ENCODE peak calls at places on chromosomes 16 and 17, in six cellular contexts. One of them, this sample, is unnamed.

GRCh38 chr16:14641877-14642276 is 9.1 kb downstream of the BFAR start:
- DNase-seq in fibroblast of pulmonary artery: peak; percentile 7
- DNase-seq in Calu3: no peak
- DNase-seq in bronchial epithelial cell: no peak
- DNase-seq in GM13976: no peak
- DNase-seq in vagina: no peak
- DNase-seq in this sample: peak; percentile 37

GRCh38 chr17:36943250-36944220 is 5.2 kb upstream of the AATF start:
- DNase-seq in Calu3: no peak
- DNase-seq in GM13976: no peak
- DNase-seq in vagina: no peak
- DNase-seq in fibroblast of pulmonary artery: no peak
- DNase-seq in bronchial epithelial cell: no peak
- DNase-seq in this sample: no peak

GRCh38 chr16:73066927-73067670 is 19.2 kb upstream of the ZFHX3 start:
- DNase-seq in vagina: no peak
- DNase-seq in Calu3: no peak
- DNase-seq in GM13976: no peak
- DNase-seq in bronchial epithelial cell: peak; percentile 45
- DNase-seq in fibroblast of pulmonary artery: peak; percentile 82
- DNase-seq in this sample: no peak

GRCh38 chr17:59840908-59841666 is 51.7 kb downstream of the TUBD1 start:
- DNase-seq in vagina: no peak
- DNase-seq in bronchial epithelial cell: peak; percentile 69
- DNase-seq in GM13976: no peak
- DNase-seq in fibroblast of pulmonary artery: peak; percentile 75
- DNase-seq in Calu3: no peak
- DNase-seq in this sample: peak; percentile 65

GRCh38 chr16:75265911-75266701 is 14.7 kb upstream of the BCAR1 start:
- DNase-seq in Calu3: peak; percentile 89
- DNase-seq in GM13976: peak; percentile 96
- DNase-seq in vagina: no peak
- DNase-seq in bronchial epithelial cell: no peak
- DNase-seq in fibroblast of pulmonary artery: peak; percentile 68
- DNase-seq in this sample: peak; percentile 82

GRCh38 chr17:8701221-8701620 is 43.4 kb downstream of the CCDC42 start:
- DNase-seq in vagina: no peak
- DNase-seq in GM13976: no peak
- DNase-seq in Calu3: no peak
- DNase-seq in fibroblast of pulmonary artery: no peak
- DNase-seq in bronchial epithelial cell: no peak
- DNase-seq in this sample: no peak

GRCh38 chr16:86511317-86512161 is 1.2 kb downstream of the FOXF1 start:
- DNase-seq in fibroblast of pulmonary artery: no peak
- DNase-seq in bronchial epithelial cell: no peak
- DNase-seq in vagina: no peak
- DNase-seq in Calu3: no peak
- DNase-seq in GM13976: peak; percentile 26
- DNase-seq in this sample: no peak

GRCh38 chr16:57884655-57885133 is 82.4 kb upstream of the KIFC3 start:
- DNase-seq in fibroblast of pulmonary artery: no peak
- DNase-seq in Calu3: no peak
- DNase-seq in vagina: no peak
- DNase-seq in bronchial epithelial cell: no peak
- DNase-seq in GM13976: no peak
- DNase-seq in this sample: no peak

GRCh38 chr17:27466748-27467375 is 10.6 kb downstream of the KSR1 start:
- DNase-seq in Calu3: no peak
- DNase-seq in fibroblast of pulmonary artery: no peak
- DNase-seq in GM13976: peak; percentile 77
- DNase-seq in bronchial epithelial cell: no peak
- DNase-seq in vagina: no peak
- DNase-seq in this sample: peak; percentile 95

DNA sequence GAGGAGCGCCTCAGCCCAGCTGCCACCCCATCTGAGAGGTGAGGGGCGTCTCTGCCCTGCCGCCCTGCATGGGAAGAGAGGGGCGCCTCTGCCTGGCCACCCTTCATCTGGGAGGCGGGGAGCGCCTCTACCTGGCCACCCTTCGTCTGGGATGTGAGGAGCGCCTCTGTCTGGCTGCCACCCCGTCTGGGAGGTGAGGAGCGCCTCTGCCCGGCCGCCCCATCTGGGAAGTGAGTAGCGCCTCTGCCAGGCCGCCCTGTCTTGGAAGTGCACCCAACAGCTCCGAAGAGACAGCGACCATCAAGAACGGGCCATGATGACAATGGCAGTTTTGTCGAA is 114.4 kb upstream of the CES5A start:
- DNase-seq in vagina: no peak
- DNase-seq in GM13976: no peak
- DNase-seq in fibroblast of pulmonary artery: no peak
- DNase-seq in bronchial epithelial cell: no peak
- DNase-seq in Calu3: no peak
- DNase-seq in this sample: no peak
- TF ChIP-seq CTCF in vagina: no peak
- TF ChIP-seq CTCF in GM13976: no peak
- TF ChIP-seq CTCF in fibroblast of pulmonary artery: no peak
- TF ChIP-seq CTCF in bronchial epithelial cell: no peak
- TF ChIP-seq CTCF in Calu3: no peak
- TF ChIP-seq CTCF in this sample: no peak

GRCh38 chr17:31533546-31534155 is 142.2 kb downstream of the RAB11FIP4 start:
- DNase-seq in bronchial epithelial cell: peak; percentile 82
- DNase-seq in Calu3: peak; percentile 49
- DNase-seq in GM13976: no peak
- DNase-seq in fibroblast of pulmonary artery: peak; percentile 75
- DNase-seq in vagina: no peak
- DNase-seq in this sample: no peak
- TF ChIP-seq CTCF in bronchial epithelial cell: peak; percentile 27
- TF ChIP-seq CTCF in Calu3: no peak
- TF ChIP-seq CTCF in GM13976: peak; percentile 22
- TF ChIP-seq CTCF in fibroblast of pulmonary artery: peak; percentile 4
- TF ChIP-seq CTCF in vagina: no peak
- TF ChIP-seq CTCF in this sample: peak; percentile 22

GRCh38 chr17:72433797-72434196 is 313.0 kb downstream of the SOX9 start:
- DNase-seq in bronchial epithelial cell: no peak
- DNase-seq in fibroblast of pulmonary artery: no peak
- DNase-seq in vagina: no peak
- DNase-seq in GM13976: no peak
- DNase-seq in Calu3: no peak
- DNase-seq in this sample: no peak

GRCh38 chr17:72434581-72434980 is 313.8 kb downstream of the SOX9 start:
- DNase-seq in GM13976: no peak
- DNase-seq in Calu3: no peak
- DNase-seq in bronchial epithelial cell: no peak
- DNase-seq in vagina: no peak
- DNase-seq in fibroblast of pulmonary artery: no peak
- DNase-seq in this sample: no peak

GRCh38 chr17:72432881-72433280 is 312.1 kb downstream of the SOX9 start:
- DNase-seq in vagina: no peak
- DNase-seq in GM13976: no peak
- DNase-seq in Calu3: no peak
- DNase-seq in bronchial epithelial cell: no peak
- DNase-seq in fibroblast of pulmonary artery: no peak
- DNase-seq in this sample: no peak

GRCh38 chr17:72430611-72431432 is 310.0 kb downstream of the SOX9 start:
- DNase-seq in fibroblast of pulmonary artery: no peak
- DNase-seq in GM13976: peak; percentile 22
- DNase-seq in Calu3: peak; percentile 63
- DNase-seq in vagina: no peak
- DNase-seq in bronchial epithelial cell: no peak
- DNase-seq in this sample: no peak

GRCh38 chr17:72432143-72432604 is 311.4 kb downstream of the SOX9 start:
- DNase-seq in Calu3: no peak
- DNase-seq in bronchial epithelial cell: no peak
- DNase-seq in fibroblast of pulmonary artery: no peak
- DNase-seq in vagina: no peak
- DNase-seq in GM13976: no peak
- DNase-seq in this sample: no peak
- TF ChIP-seq CTCF in Calu3: no peak
- TF ChIP-seq CTCF in bronchial epithelial cell: no peak
- TF ChIP-seq CTCF in fibroblast of pulmonary artery: no peak
- TF ChIP-seq CTCF in vagina: no peak
- TF ChIP-seq CTCF in GM13976: no peak
- TF ChIP-seq CTCF in this sample: no peak

DNA sequence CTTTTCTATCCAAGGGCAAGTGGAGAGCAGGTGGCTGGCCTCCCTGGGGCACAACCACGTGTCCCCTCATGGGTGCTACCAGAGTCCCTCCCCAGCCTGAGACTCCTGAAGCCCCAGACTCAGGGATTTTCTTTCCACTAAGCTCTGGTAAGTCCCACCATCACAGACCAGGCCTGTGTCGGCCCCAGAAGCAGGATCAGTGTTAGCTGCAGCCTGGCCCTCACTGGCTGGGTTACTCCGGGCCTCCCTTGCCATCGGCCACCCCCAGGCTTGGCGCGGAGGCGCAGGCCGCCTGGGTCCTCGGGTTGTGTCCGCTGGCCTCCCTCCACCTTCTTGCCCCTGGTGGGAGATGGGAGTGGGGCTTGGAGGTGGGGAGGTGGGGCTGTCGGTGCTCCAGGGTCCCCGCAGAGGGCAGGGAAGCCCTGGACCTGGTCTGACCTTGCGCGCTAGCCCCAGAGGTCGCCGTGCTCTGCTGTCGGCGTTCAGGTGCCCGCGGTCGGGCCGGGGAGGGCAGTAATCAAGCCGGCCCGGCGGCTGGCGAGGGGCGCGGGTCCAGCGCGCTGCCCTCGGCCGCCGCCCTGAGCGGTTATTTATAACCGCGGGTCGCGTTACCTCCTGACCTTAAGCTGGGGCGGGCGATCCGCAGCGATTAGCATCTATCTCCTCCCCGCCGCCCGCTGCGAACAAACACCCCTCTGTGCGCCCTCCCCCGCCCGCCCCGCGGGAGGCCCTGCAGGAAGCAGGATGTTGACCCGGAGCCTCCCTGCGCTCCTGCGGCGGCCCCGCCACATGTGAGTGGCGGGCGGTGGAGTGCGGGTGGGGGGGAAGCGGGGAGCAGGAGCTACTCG is 78.1 kb upstream of the TOB1 start:
- DNase-seq in bronchial epithelial cell: no peak
- DNase-seq in GM13976: peak; percentile 83
- DNase-seq in fibroblast of pulmonary artery: peak; percentile 29
- DNase-seq in vagina: peak; percentile 87
- DNase-seq in Calu3: peak; percentile 94
- DNase-seq in this sample: peak; percentile 58
- TF ChIP-seq CTCF in bronchial epithelial cell: no peak
- TF ChIP-seq CTCF in GM13976: no peak
- TF ChIP-seq CTCF in fibroblast of pulmonary artery: no peak
- TF ChIP-seq CTCF in vagina: no peak
- TF ChIP-seq CTCF in Calu3: no peak
- TF ChIP-seq CTCF in this sample: no peak

DNA sequence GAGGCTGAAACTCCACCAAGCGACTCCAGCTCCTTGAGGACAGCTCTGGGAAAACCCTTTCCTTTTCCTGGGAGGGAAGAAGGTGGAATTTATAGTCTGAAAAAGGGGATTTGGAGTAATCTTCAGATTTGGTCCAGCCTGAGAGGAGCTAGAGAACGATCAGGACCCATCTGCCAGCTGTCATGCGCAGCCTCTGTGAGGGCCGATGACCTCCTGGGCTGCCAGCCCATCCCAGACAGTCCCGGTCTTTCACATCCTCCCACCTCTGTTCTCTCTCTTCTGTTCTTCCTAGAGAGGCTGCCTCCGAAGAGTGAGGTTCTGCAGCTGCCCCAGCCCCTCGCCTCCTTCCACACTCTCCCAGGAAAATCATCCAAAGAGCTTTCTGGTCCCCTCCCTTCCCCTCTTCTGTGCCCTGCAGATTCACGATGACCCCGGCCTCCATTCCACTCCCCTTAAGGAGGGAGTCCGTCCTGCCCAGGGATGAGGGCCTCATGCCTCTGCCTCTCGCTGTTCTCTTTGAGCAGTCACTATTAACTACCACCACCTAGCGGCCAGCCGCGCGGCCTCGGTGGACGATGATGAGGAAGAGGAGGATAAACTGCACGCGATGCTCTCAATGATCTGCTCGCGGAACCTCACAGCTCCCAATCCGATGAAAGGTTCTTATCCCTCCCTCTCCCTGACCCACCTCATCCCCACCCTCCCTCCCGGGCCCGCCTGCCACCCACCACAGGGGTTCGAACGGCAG is 29.6 kb downstream of the SGSM2 start:
- DNase-seq in GM13976: no peak
- DNase-seq in Calu3: no peak
- DNase-seq in fibroblast of pulmonary artery: peak; percentile 26
- DNase-seq in bronchial epithelial cell: no peak
- DNase-seq in vagina: no peak
- DNase-seq in this sample: no peak
- TF ChIP-seq CTCF in GM13976: no peak
- TF ChIP-seq CTCF in Calu3: no peak
- TF ChIP-seq CTCF in fibroblast of pulmonary artery: peak; percentile 37
- TF ChIP-seq CTCF in bronchial epithelial cell: peak; percentile 24
- TF ChIP-seq CTCF in vagina: no peak
- TF ChIP-seq CTCF in this sample: no peak

GRCh38 chr17:81329927-81330883 is 35.1 kb upstream of the SLC38A10 start:
- DNase-seq in bronchial epithelial cell: peak; percentile 62
- DNase-seq in fibroblast of pulmonary artery: no peak
- DNase-seq in GM13976: no peak
- DNase-seq in Calu3: peak; percentile 72
- DNase-seq in vagina: no peak
- DNase-seq in this sample: no peak
- TF ChIP-seq CTCF in bronchial epithelial cell: peak; percentile 60
- TF ChIP-seq CTCF in fibroblast of pulmonary artery: no peak
- TF ChIP-seq CTCF in GM13976: no peak
- TF ChIP-seq CTCF in Calu3: no peak
- TF ChIP-seq CTCF in vagina: no peak
- TF ChIP-seq CTCF in this sample: no peak

GRCh38 chr17:81188491-81188840 is 22.4 kb upstream of the AATK start:
- DNase-seq in GM13976: no peak
- DNase-seq in Calu3: no peak
- DNase-seq in vagina: no peak
- DNase-seq in bronchial epithelial cell: no peak
- DNase-seq in fibroblast of pulmonary artery: no peak
- DNase-seq in this sample: no peak

GRCh38 chr17:81191116-81191515 is 25.1 kb upstream of the AATK start:
- DNase-seq in bronchial epithelial cell: no peak
- DNase-seq in GM13976: no peak
- DNase-seq in fibroblast of pulmonary artery: no peak
- DNase-seq in vagina: no peak
- DNase-seq in Calu3: no peak
- DNase-seq in this sample: no peak

GRCh38 chr17:81189016-81189415 is 23.0 kb upstream of the AATK start:
- DNase-seq in bronchial epithelial cell: no peak
- DNase-seq in Calu3: no peak
- DNase-seq in GM13976: no peak
- DNase-seq in vagina: no peak
- DNase-seq in fibroblast of pulmonary artery: no peak
- DNase-seq in this sample: no peak

GRCh38 chr17:81190591-81190990 is 24.6 kb upstream of the AATK start:
- DNase-seq in bronchial epithelial cell: no peak
- DNase-seq in GM13976: no peak
- DNase-seq in Calu3: no peak
- DNase-seq in vagina: no peak
- DNase-seq in fibroblast of pulmonary artery: no peak
- DNase-seq in this sample: no peak

GRCh38 chr17:81189670-81190530 is 23.9 kb upstream of the AATK start:
- DNase-seq in GM13976: no peak
- DNase-seq in vagina: no peak
- DNase-seq in fibroblast of pulmonary artery: no peak
- DNase-seq in bronchial epithelial cell: no peak
- DNase-seq in Calu3: no peak
- DNase-seq in this sample: no peak
- TF ChIP-seq CTCF in GM13976: no peak
- TF ChIP-seq CTCF in vagina: no peak
- TF ChIP-seq CTCF in fibroblast of pulmonary artery: no peak
- TF ChIP-seq CTCF in bronchial epithelial cell: no peak
- TF ChIP-seq CTCF in Calu3: no peak
- TF ChIP-seq CTCF in this sample: no peak

This sample was measured in GM12865.